ENCODE peak calls at places on chromosomes 5 and 9, in six cellular contexts. One of them, this sample, is unnamed.

GRCh38 chr5:142453801-142454381 is 129.1 kb upstream of the SPRY4 start:
- DNase-seq in cardiac fibroblast: no peak
- DNase-seq in H1: no peak
- DNase-seq in upper lobe of right lung: no peak
- DNase-seq in heart right ventricle: no peak
- DNase-seq in stomach: no peak
- DNase-seq in this sample: no peak

GRCh38 chr9:119052339-119053030 is 316.8 kb downstream of the BRINP1 start:
- DNase-seq in stomach: no peak
- DNase-seq in cardiac fibroblast: no peak
- DNase-seq in heart right ventricle: peak
- DNase-seq in H1: no peak
- DNase-seq in upper lobe of right lung: no peak
- DNase-seq in this sample: no peak

GRCh38 chr5:148843510-148844318 is 17.3 kb downstream of the ADRB2 start:
- DNase-seq in stomach: no peak
- DNase-seq in H1: no peak
- DNase-seq in heart right ventricle: no peak
- DNase-seq in upper lobe of right lung: no peak
- DNase-seq in cardiac fibroblast: no peak
- DNase-seq in this sample: no peak

GRCh38 chr9:112044183-112044582 is 130.9 kb downstream of the SUSD1 start:
- DNase-seq in heart right ventricle: no peak
- DNase-seq in upper lobe of right lung: no peak
- DNase-seq in stomach: no peak
- DNase-seq in cardiac fibroblast: no peak
- DNase-seq in H1: no peak
- DNase-seq in this sample: no peak

GRCh38 chr5:24347206-24347605 is 297.6 kb downstream of the CDH10 start:
- DNase-seq in upper lobe of right lung: no peak
- DNase-seq in H1: no peak
- DNase-seq in stomach: no peak
- DNase-seq in heart right ventricle: no peak
- DNase-seq in cardiac fibroblast: no peak
- DNase-seq in this sample: no peak

GRCh38 chr5:76610196-76610595 is 13.0 kb downstream of the F2RL2 start:
- DNase-seq in stomach: no peak
- DNase-seq in heart right ventricle: no peak
- DNase-seq in cardiac fibroblast: no peak
- DNase-seq in upper lobe of right lung: no peak
- DNase-seq in H1: no peak
- DNase-seq in this sample: no peak

GRCh38 chr5:80600943-80601693 is 31.0 kb upstream of the ANKRD34B start:
- DNase-seq in H1: no peak
- DNase-seq in upper lobe of right lung: no peak
- DNase-seq in heart right ventricle: no peak
- DNase-seq in cardiac fibroblast: no peak
- DNase-seq in stomach: no peak
- DNase-seq in this sample: no peak

GRCh38 chr5:58739051-58739450 is 156.2 kb downstream of the RAB3C start:
- DNase-seq in cardiac fibroblast: no peak
- DNase-seq in stomach: no peak
- DNase-seq in heart right ventricle: no peak
- DNase-seq in H1: no peak
- DNase-seq in upper lobe of right lung: no peak
- DNase-seq in this sample: no peak

GRCh38 chr9:124255222-124255621 is 2.5 kb upstream of the NEK6 start:
- DNase-seq in heart right ventricle: no peak
- DNase-seq in H1: no peak
- DNase-seq in cardiac fibroblast: no peak
- DNase-seq in stomach: no peak
- DNase-seq in upper lobe of right lung: no peak
- DNase-seq in this sample: no peak

GRCh38 chr5:76469656-76470290 is 66.7 kb downstream of the IQGAP2 start:
- DNase-seq in upper lobe of right lung: no peak
- DNase-seq in stomach: no peak
- DNase-seq in cardiac fibroblast: no peak
- DNase-seq in heart right ventricle: no peak
- DNase-seq in H1: no peak
- DNase-seq in this sample: no peak

GRCh38 chr5:35087971-35088370 is 40.2 kb upstream of the AGXT2 start:
- DNase-seq in upper lobe of right lung: no peak
- DNase-seq in H1: no peak
- DNase-seq in cardiac fibroblast: peak
- DNase-seq in stomach: no peak
- DNase-seq in heart right ventricle: no peak
- DNase-seq in this sample: no peak

GRCh38 chr9:10479172-10479571 is 133.6 kb downstream of the PTPRD start:
- DNase-seq in upper lobe of right lung: no peak
- DNase-seq in H1: no peak
- DNase-seq in cardiac fibroblast: no peak
- DNase-seq in stomach: no peak
- DNase-seq in heart right ventricle: no peak
- DNase-seq in this sample: no peak

GRCh38 chr5:53321721-53322120 is 158.7 kb upstream of the FST start:
- DNase-seq in H1: no peak
- DNase-seq in stomach: no peak
- DNase-seq in cardiac fibroblast: no peak
- DNase-seq in heart right ventricle: no peak
- DNase-seq in upper lobe of right lung: no peak
- DNase-seq in this sample: no peak

GRCh38 chr9:136784249-136784996 is 6.7 kb upstream of the TMEM141 start:
- DNase-seq in cardiac fibroblast: peak
- DNase-seq in heart right ventricle: no peak
- DNase-seq in stomach: no peak
- DNase-seq in upper lobe of right lung: no peak
- DNase-seq in H1: no peak
- DNase-seq in this sample: no peak

GRCh38 chr9:101533334-101534187 is at the start of gene RNF20:
- DNase-seq in H1: peak
- DNase-seq in stomach: peak
- DNase-seq in upper lobe of right lung: peak
- DNase-seq in cardiac fibroblast: peak
- DNase-seq in heart right ventricle: peak
- DNase-seq in this sample: peak

GRCh38 chr9:98259791-98260190 is 4.3 kb upstream of the TBC1D2 start:
- DNase-seq in H1: no peak
- DNase-seq in stomach: no peak
- DNase-seq in upper lobe of right lung: no peak
- DNase-seq in heart right ventricle: no peak
- DNase-seq in cardiac fibroblast: no peak
- DNase-seq in this sample: no peak

GRCh38 chr5:177434437-177434836 is 8.0 kb downstream of the GRK6 start:
- DNase-seq in stomach: no peak
- DNase-seq in cardiac fibroblast: no peak
- DNase-seq in upper lobe of right lung: no peak
- DNase-seq in H1: no peak
- DNase-seq in heart right ventricle: no peak
- DNase-seq in this sample: no peak

GRCh38 chr9:95124582-95125359 is 192.7 kb downstream of the FANCC start:
- DNase-seq in cardiac fibroblast: no peak
- DNase-seq in stomach: no peak
- DNase-seq in heart right ventricle: no peak
- DNase-seq in upper lobe of right lung: no peak
- DNase-seq in H1: no peak
- DNase-seq in this sample: no peak

GRCh38 chr5:61423487-61424157 is 91.6 kb downstream of the ZSWIM6 start:
- DNase-seq in H1: no peak
- DNase-seq in stomach: no peak
- DNase-seq in cardiac fibroblast: peak
- DNase-seq in heart right ventricle: no peak
- DNase-seq in upper lobe of right lung: no peak
- DNase-seq in this sample: no peak

GRCh38 chr5:143717400-143717799 is 94.6 kb upstream of the HMHB1 start:
- DNase-seq in cardiac fibroblast: peak
- DNase-seq in heart right ventricle: no peak
- DNase-seq in stomach: no peak
- DNase-seq in H1: no peak
- DNase-seq in upper lobe of right lung: no peak
- DNase-seq in this sample: no peak

GRCh38 chr5:10355071-10355889 is 1.8 kb downstream of the MARCHF6 start:
- DNase-seq in stomach: no peak
- DNase-seq in cardiac fibroblast: no peak
- DNase-seq in heart right ventricle: no peak
- DNase-seq in H1: no peak
- DNase-seq in upper lobe of right lung: no peak
- DNase-seq in this sample: no peak

GRCh38 chr9:127723450-127723849 is 7.6 kb downstream of the TTC16 start:
- DNase-seq in stomach: peak
- DNase-seq in H1: no peak
- DNase-seq in cardiac fibroblast: peak
- DNase-seq in upper lobe of right lung: no peak
- DNase-seq in heart right ventricle: no peak
- DNase-seq in this sample: no peak

GRCh38 chr5:78613756-78614155 is 34.8 kb downstream of the LHFPL2 start:
- DNase-seq in cardiac fibroblast: no peak
- DNase-seq in heart right ventricle: no peak
- DNase-seq in H1: no peak
- DNase-seq in stomach: no peak
- DNase-seq in upper lobe of right lung: no peak
- DNase-seq in this sample: no peak

GRCh38 chr5:138792181-138792808 is 39.1 kb downstream of the CTNNA1 start:
- DNase-seq in heart right ventricle: no peak
- DNase-seq in cardiac fibroblast: no peak
- DNase-seq in upper lobe of right lung: no peak
- DNase-seq in stomach: no peak
- DNase-seq in H1: no peak
- DNase-seq in this sample: no peak

GRCh38 chr9:81032030-81032572 is 657.2 kb downstream of the TLE1 start:
- DNase-seq in upper lobe of right lung: no peak
- DNase-seq in stomach: no peak
- DNase-seq in H1: no peak
- DNase-seq in heart right ventricle: no peak
- DNase-seq in cardiac fibroblast: peak
- DNase-seq in this sample: no peak

GRCh38 chr5:153818626-153819025 is 220.1 kb downstream of the FAM114A2 start:
- DNase-seq in H1: no peak
- DNase-seq in stomach: no peak
- DNase-seq in upper lobe of right lung: no peak
- DNase-seq in heart right ventricle: no peak
- DNase-seq in cardiac fibroblast: no peak
- DNase-seq in this sample: no peak

GRCh38 chr5:153813871-153814270 is 224.8 kb downstream of the FAM114A2 start:
- DNase-seq in H1: no peak
- DNase-seq in upper lobe of right lung: no peak
- DNase-seq in cardiac fibroblast: no peak
- DNase-seq in heart right ventricle: no peak
- DNase-seq in stomach: no peak
- DNase-seq in this sample: no peak

GRCh38 chr5:153816870-153817269 is 221.8 kb downstream of the FAM114A2 start:
- DNase-seq in cardiac fibroblast: no peak
- DNase-seq in heart right ventricle: no peak
- DNase-seq in H1: no peak
- DNase-seq in stomach: no peak
- DNase-seq in upper lobe of right lung: no peak
- DNase-seq in this sample: no peak
- TF ChIP-seq CTCF in cardiac fibroblast: no peak
- TF ChIP-seq CTCF in heart right ventricle: no peak
- TF ChIP-seq CTCF in H1: no peak
- TF ChIP-seq CTCF in stomach: no peak
- TF ChIP-seq CTCF in upper lobe of right lung: peak
- TF ChIP-seq CTCF in this sample: no peak

DNA sequence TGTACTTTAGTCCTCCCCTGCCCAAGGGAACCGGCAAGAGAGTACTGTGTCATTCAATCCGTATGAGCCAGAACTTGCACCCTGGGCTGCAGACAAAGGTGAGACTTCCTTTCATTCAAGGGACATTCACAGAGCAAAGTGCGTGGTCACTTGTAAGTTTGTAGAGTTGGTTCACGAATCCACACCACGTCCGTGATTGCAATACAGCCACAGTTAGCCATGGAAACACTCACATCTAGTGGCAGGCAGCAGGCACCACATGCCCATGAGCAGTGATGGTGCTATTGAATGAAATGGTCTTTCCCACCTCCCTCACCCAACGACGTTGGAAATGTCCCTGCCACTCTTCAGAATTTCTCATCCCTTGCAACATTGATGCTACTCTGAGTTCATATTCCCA is 72.6 kb downstream of the SYK start:
- DNase-seq in H1: no peak
- DNase-seq in stomach: no peak
- DNase-seq in cardiac fibroblast: no peak
- DNase-seq in upper lobe of right lung: no peak
- DNase-seq in heart right ventricle: no peak
- DNase-seq in this sample: no peak
- TF ChIP-seq CTCF in H1: peak
- TF ChIP-seq CTCF in stomach: no peak
- TF ChIP-seq CTCF in cardiac fibroblast: no peak
- TF ChIP-seq CTCF in upper lobe of right lung: no peak
- TF ChIP-seq CTCF in heart right ventricle: no peak
- TF ChIP-seq CTCF in this sample: no peak

GRCh38 chr5:102930244-102930643 is 175.1 kb downstream of the PAM start:
- DNase-seq in stomach: no peak
- DNase-seq in heart right ventricle: no peak
- DNase-seq in cardiac fibroblast: no peak
- DNase-seq in upper lobe of right lung: no peak
- DNase-seq in H1: no peak
- DNase-seq in this sample: no peak

GRCh38 chr5:102931085-102931484 is 176.0 kb downstream of the PAM start:
- DNase-seq in stomach: no peak
- DNase-seq in heart right ventricle: no peak
- DNase-seq in H1: no peak
- DNase-seq in upper lobe of right lung: no peak
- DNase-seq in cardiac fibroblast: no peak
- DNase-seq in this sample: no peak

GRCh38 chr5:102933721-102934459 is 178.8 kb downstream of the PAM start:
- DNase-seq in H1: no peak
- DNase-seq in cardiac fibroblast: no peak
- DNase-seq in heart right ventricle: no peak
- DNase-seq in upper lobe of right lung: no peak
- DNase-seq in stomach: no peak
- DNase-seq in this sample: no peak

GRCh38 chr5:102933300-102933699 is 178.2 kb downstream of the PAM start:
- DNase-seq in upper lobe of right lung: no peak
- DNase-seq in heart right ventricle: no peak
- DNase-seq in stomach: no peak
- DNase-seq in cardiac fibroblast: no peak
- DNase-seq in H1: no peak
- DNase-seq in this sample: no peak

GRCh38 chr5:102932781-102933180 is 177.7 kb downstream of the PAM start:
- DNase-seq in heart right ventricle: no peak
- DNase-seq in H1: no peak
- DNase-seq in cardiac fibroblast: peak
- DNase-seq in upper lobe of right lung: no peak
- DNase-seq in stomach: no peak
- DNase-seq in this sample: no peak
- TF ChIP-seq CTCF in heart right ventricle: no peak
- TF ChIP-seq CTCF in H1: no peak
- TF ChIP-seq CTCF in cardiac fibroblast: no peak
- TF ChIP-seq CTCF in upper lobe of right lung: no peak
- TF ChIP-seq CTCF in stomach: no peak
- TF ChIP-seq CTCF in this sample: no peak

DNA sequence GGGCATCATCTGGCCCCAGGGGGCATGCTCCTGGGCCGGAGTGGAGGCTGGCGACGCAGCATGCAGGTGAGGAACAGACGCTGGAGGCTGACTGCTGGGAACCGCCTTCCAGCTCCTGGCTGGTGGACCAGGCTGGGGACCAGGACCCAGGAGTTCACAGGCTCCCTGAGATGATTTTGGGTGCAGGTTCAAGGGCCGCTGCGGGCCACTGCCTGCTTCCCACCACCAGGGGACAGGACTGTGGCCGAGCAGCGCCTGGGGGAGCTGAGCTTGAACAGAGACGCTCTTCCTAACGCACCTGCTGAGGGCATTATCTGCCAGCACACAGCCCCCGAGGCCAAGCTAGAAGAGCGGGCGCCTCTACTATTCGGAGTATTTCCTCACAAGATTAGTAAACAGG is 132.1 kb upstream of the RAPGEF1 start:
- DNase-seq in upper lobe of right lung: peak
- DNase-seq in cardiac fibroblast: no peak
- DNase-seq in heart right ventricle: no peak
- DNase-seq in stomach: no peak
- DNase-seq in H1: no peak
- DNase-seq in this sample: no peak
- TF ChIP-seq CTCF in upper lobe of right lung: no peak
- TF ChIP-seq CTCF in cardiac fibroblast: peak
- TF ChIP-seq CTCF in heart right ventricle: peak
- TF ChIP-seq CTCF in stomach: no peak
- TF ChIP-seq CTCF in H1: peak
- TF ChIP-seq CTCF in this sample: no peak

This sample was measured in activated B cell treated with CpG ODN at 0.5 μM for 24 hours.